ENCODE peak calls at places on chromosome 6, in six cellular contexts. One of them, this sample, is unnamed.

GRCh38 chr6:137646506-137646905 is 152.3 kb upstream of the OLIG3 start:
- DNase-seq in RWPE1: no peak
- DNase-seq in ACHN: no peak
- DNase-seq in CD8-positive, alpha-beta T cell: no peak
- DNase-seq in skeletal muscle cell: no peak
- DNase-seq in GM12865: no peak
- DNase-seq in this sample: no peak

GRCh38 chr6:53069431-53069830 is 4.2 kb downstream of the FBXO9 start:
- DNase-seq in RWPE1: no peak
- DNase-seq in ACHN: no peak
- DNase-seq in CD8-positive, alpha-beta T cell: no peak
- DNase-seq in skeletal muscle cell: no peak
- DNase-seq in GM12865: no peak
- DNase-seq in this sample: no peak

GRCh38 chr6:38713812-38714211 is 1.3 kb upstream of the DNAH8 start:
- DNase-seq in RWPE1: no peak
- DNase-seq in ACHN: no peak
- DNase-seq in CD8-positive, alpha-beta T cell: peak; percentile 71
- DNase-seq in skeletal muscle cell: no peak
- DNase-seq in GM12865: peak; percentile 42
- DNase-seq in this sample: no peak

GRCh38 chr6:401239-401993 is 9.9 kb downstream of the IRF4 start:
- DNase-seq in RWPE1: no peak
- DNase-seq in ACHN: no peak
- DNase-seq in CD8-positive, alpha-beta T cell: no peak
- DNase-seq in skeletal muscle cell: no peak
- DNase-seq in GM12865: peak; percentile 65
- DNase-seq in this sample: no peak

GRCh38 chr6:53112404-53112803 is 36.2 kb downstream of the GCM1 start:
- DNase-seq in RWPE1: peak; percentile 75
- DNase-seq in ACHN: no peak
- DNase-seq in CD8-positive, alpha-beta T cell: no peak
- DNase-seq in skeletal muscle cell: no peak
- DNase-seq in GM12865: no peak
- DNase-seq in this sample: peak; percentile 85

GRCh38 chr6:132130530-132131298 is 179.5 kb upstream of the CCN2 start:
- DNase-seq in RWPE1: no peak
- DNase-seq in ACHN: no peak
- DNase-seq in CD8-positive, alpha-beta T cell: no peak
- DNase-seq in skeletal muscle cell: peak; percentile 55
- DNase-seq in GM12865: peak; percentile 6
- DNase-seq in this sample: no peak

GRCh38 chr6:92110390-92110789 is 1309.0 kb downstream of the EPHA7 start:
- DNase-seq in RWPE1: no peak
- DNase-seq in ACHN: peak; percentile 18
- DNase-seq in CD8-positive, alpha-beta T cell: no peak
- DNase-seq in skeletal muscle cell: no peak
- DNase-seq in GM12865: no peak
- DNase-seq in this sample: no peak

GRCh38 chr6:122289721-122290501 is 109.5 kb upstream of the HSF2 start:
- DNase-seq in RWPE1: no peak
- DNase-seq in ACHN: peak; percentile 37
- DNase-seq in CD8-positive, alpha-beta T cell: no peak
- DNase-seq in skeletal muscle cell: no peak
- DNase-seq in GM12865: no peak
- DNase-seq in this sample: no peak

GRCh38 chr6:4322134-4322845 is 186.9 kb upstream of the ECI2 start:
- DNase-seq in RWPE1: no peak
- DNase-seq in ACHN: no peak
- DNase-seq in CD8-positive, alpha-beta T cell: no peak
- DNase-seq in skeletal muscle cell: no peak
- DNase-seq in GM12865: no peak
- DNase-seq in this sample: no peak

GRCh38 chr6:408599-409102 is 17.1 kb downstream of the IRF4 start:
- DNase-seq in RWPE1: no peak
- DNase-seq in ACHN: peak; percentile 25
- DNase-seq in CD8-positive, alpha-beta T cell: no peak
- DNase-seq in skeletal muscle cell: no peak
- DNase-seq in GM12865: peak; percentile 46
- DNase-seq in this sample: no peak

GRCh38 chr6:235763-236360 is 56.4 kb upstream of the DUSP22 start:
- DNase-seq in RWPE1: no peak
- DNase-seq in ACHN: peak; percentile 46
- DNase-seq in CD8-positive, alpha-beta T cell: no peak
- DNase-seq in skeletal muscle cell: peak; percentile 42
- DNase-seq in GM12865: peak; percentile 87
- DNase-seq in this sample: no peak

GRCh38 chr6:16369989-16370388 is 131.6 kb downstream of the GMPR start:
- DNase-seq in RWPE1: no peak
- DNase-seq in ACHN: no peak
- DNase-seq in CD8-positive, alpha-beta T cell: no peak
- DNase-seq in skeletal muscle cell: no peak
- DNase-seq in GM12865: no peak
- DNase-seq in this sample: no peak

GRCh38 chr6:70094156-70094555 is 208.7 kb downstream of the COL9A1 start:
- DNase-seq in RWPE1: no peak
- DNase-seq in ACHN: no peak
- DNase-seq in CD8-positive, alpha-beta T cell: no peak
- DNase-seq in skeletal muscle cell: no peak
- DNase-seq in GM12865: no peak
- DNase-seq in this sample: no peak

GRCh38 chr6:170074435-170074834 is 216.4 kb downstream of the DLL1 start:
- DNase-seq in RWPE1: no peak
- DNase-seq in ACHN: no peak
- DNase-seq in CD8-positive, alpha-beta T cell: peak; percentile 34
- DNase-seq in skeletal muscle cell: no peak
- DNase-seq in GM12865: no peak
- DNase-seq in this sample: no peak

GRCh38 chr6:13285705-13286104 is 42.6 kb downstream of the TBC1D7 start:
- DNase-seq in RWPE1: no peak
- DNase-seq in ACHN: no peak
- DNase-seq in CD8-positive, alpha-beta T cell: no peak
- DNase-seq in skeletal muscle cell: no peak
- DNase-seq in GM12865: no peak
- DNase-seq in this sample: no peak

GRCh38 chr6:45502446-45502845 is 124.7 kb upstream of the SUPT3H start:
- DNase-seq in RWPE1: no peak
- DNase-seq in ACHN: no peak
- DNase-seq in CD8-positive, alpha-beta T cell: no peak
- DNase-seq in skeletal muscle cell: no peak
- DNase-seq in GM12865: no peak
- DNase-seq in this sample: no peak

GRCh38 chr6:42313941-42314570 is 96.4 kb upstream of the MRPS10 start:
- DNase-seq in RWPE1: no peak
- DNase-seq in ACHN: no peak
- DNase-seq in CD8-positive, alpha-beta T cell: no peak
- DNase-seq in skeletal muscle cell: no peak
- DNase-seq in GM12865: no peak
- DNase-seq in this sample: no peak

GRCh38 chr6:4059115-4059777 is 19.7 kb downstream of the FAM217A start:
- DNase-seq in RWPE1: peak; percentile 94
- DNase-seq in ACHN: peak; percentile 79
- DNase-seq in CD8-positive, alpha-beta T cell: peak; percentile 68
- DNase-seq in skeletal muscle cell: peak; percentile 71
- DNase-seq in GM12865: no peak
- DNase-seq in this sample: peak; percentile 56

GRCh38 chr6:13243033-13243432 is 85.3 kb downstream of the TBC1D7 start:
- DNase-seq in RWPE1: no peak
- DNase-seq in ACHN: no peak
- DNase-seq in CD8-positive, alpha-beta T cell: no peak
- DNase-seq in skeletal muscle cell: no peak
- DNase-seq in GM12865: no peak
- DNase-seq in this sample: no peak

GRCh38 chr6:95294047-95294446 is 283.3 kb upstream of the MANEA start:
- DNase-seq in RWPE1: no peak
- DNase-seq in ACHN: no peak
- DNase-seq in CD8-positive, alpha-beta T cell: no peak
- DNase-seq in skeletal muscle cell: no peak
- DNase-seq in GM12865: no peak
- DNase-seq in this sample: no peak

GRCh38 chr6:31620586-31621319 is at the start of gene PRRC2A:
- DNase-seq in RWPE1: peak; percentile 73
- DNase-seq in ACHN: peak; percentile 62
- DNase-seq in CD8-positive, alpha-beta T cell: no peak
- DNase-seq in skeletal muscle cell: no peak
- DNase-seq in GM12865: no peak
- DNase-seq in this sample: no peak

GRCh38 chr6:163761491-163761890 is 347.0 kb downstream of the QKI start:
- DNase-seq in RWPE1: no peak
- DNase-seq in ACHN: no peak
- DNase-seq in CD8-positive, alpha-beta T cell: no peak
- DNase-seq in skeletal muscle cell: no peak
- DNase-seq in GM12865: no peak
- DNase-seq in this sample: no peak

GRCh38 chr6:76490456-76490855 is 418.0 kb upstream of the IMPG1 start:
- DNase-seq in RWPE1: no peak
- DNase-seq in ACHN: no peak
- DNase-seq in CD8-positive, alpha-beta T cell: no peak
- DNase-seq in skeletal muscle cell: no peak
- DNase-seq in GM12865: no peak
- DNase-seq in this sample: no peak

GRCh38 chr6:28124350-28124970 is at the start of gene ZSCAN16:
- DNase-seq in RWPE1: peak; percentile 83
- DNase-seq in ACHN: peak; percentile 83
- DNase-seq in CD8-positive, alpha-beta T cell: peak; percentile 84
- DNase-seq in skeletal muscle cell: no peak
- DNase-seq in GM12865: peak; percentile 91
- DNase-seq in this sample: no peak

GRCh38 chr6:110284877-110285276 is 73.3 kb downstream of the METTL24 start:
- DNase-seq in RWPE1: no peak
- DNase-seq in ACHN: no peak
- DNase-seq in CD8-positive, alpha-beta T cell: no peak
- DNase-seq in skeletal muscle cell: no peak
- DNase-seq in GM12865: no peak
- DNase-seq in this sample: no peak

GRCh38 chr6:47922391-47922790 is 140.6 kb downstream of the OPN5 start:
- DNase-seq in RWPE1: no peak
- DNase-seq in ACHN: no peak
- DNase-seq in CD8-positive, alpha-beta T cell: no peak
- DNase-seq in skeletal muscle cell: no peak
- DNase-seq in GM12865: no peak
- DNase-seq in this sample: no peak

GRCh38 chr6:151948007-151948745 is 140.7 kb downstream of the ESR1 start:
- DNase-seq in RWPE1: no peak
- DNase-seq in ACHN: no peak
- DNase-seq in CD8-positive, alpha-beta T cell: no peak
- DNase-seq in skeletal muscle cell: no peak
- DNase-seq in GM12865: no peak
- DNase-seq in this sample: no peak

GRCh38 chr6:160428069-160428430 is 79.9 kb downstream of the SLC22A3 start:
- DNase-seq in RWPE1: no peak
- DNase-seq in ACHN: no peak
- DNase-seq in CD8-positive, alpha-beta T cell: no peak
- DNase-seq in skeletal muscle cell: peak; percentile 87
- DNase-seq in GM12865: no peak
- DNase-seq in this sample: no peak

GRCh38 chr6:21587925-21588811 is 5.4 kb upstream of the SOX4 start:
- DNase-seq in RWPE1: peak; percentile 14
- DNase-seq in ACHN: peak; percentile 41
- DNase-seq in CD8-positive, alpha-beta T cell: peak; percentile 61
- DNase-seq in skeletal muscle cell: no peak
- DNase-seq in GM12865: peak; percentile 81
- DNase-seq in this sample: no peak

GRCh38 chr6:129849456-129849855 is 11.7 kb downstream of the TMEM244 start:
- DNase-seq in RWPE1: peak; percentile 46
- DNase-seq in ACHN: peak; percentile 62
- DNase-seq in CD8-positive, alpha-beta T cell: no peak
- DNase-seq in skeletal muscle cell: no peak
- DNase-seq in GM12865: no peak
- DNase-seq in this sample: peak; percentile 58

GRCh38 chr6:79833806-79834205 is 113.5 kb downstream of the ELOVL4 start:
- DNase-seq in RWPE1: no peak
- DNase-seq in ACHN: no peak
- DNase-seq in CD8-positive, alpha-beta T cell: no peak
- DNase-seq in skeletal muscle cell: no peak
- DNase-seq in GM12865: no peak
- DNase-seq in this sample: no peak